ENCODE peak calls at places on chromosomes 5 and 9, in four cellular contexts. One of them, this sample, is unnamed. For H3K9me3, the result is how much of the 10 kb centered on the place peaks cover.

GRCh38 chr9:29644514-29644913 is 2071.2 kb upstream of the C9orf72 start:
- DNase-seq in upper lobe of left lung: no peak
- DNase-seq in PC-3: no peak
- DNase-seq in heart right ventricle: no peak
- DNase-seq in this sample: no peak

GRCh38 chr9:20028849-20029231 is 240.0 kb upstream of the SLC24A2 start:
- DNase-seq in heart right ventricle: peak
- DNase-seq in upper lobe of left lung: no peak
- DNase-seq in PC-3: no peak
- DNase-seq in this sample: no peak

GRCh38 chr9:134540441-134541372 is 100.9 kb upstream of the COL5A1 start:
- DNase-seq in upper lobe of left lung: no peak
- DNase-seq in heart right ventricle: no peak
- DNase-seq in PC-3: no peak
- DNase-seq in this sample: no peak

GRCh38 chr5:122680623-122681350 is 94.1 kb upstream of the SNX2 start:
- DNase-seq in upper lobe of left lung: no peak
- DNase-seq in PC-3: no peak
- DNase-seq in heart right ventricle: no peak
- DNase-seq in this sample: no peak

GRCh38 chr5:93006915-93007314 is 574.1 kb downstream of the NR2F1-AS1 start:
- DNase-seq in heart right ventricle: no peak
- DNase-seq in upper lobe of left lung: no peak
- DNase-seq in PC-3: peak
- DNase-seq in this sample: no peak

GRCh38 chr9:69931340-69931739 is 110.7 kb downstream of the CFAP95 start:
- DNase-seq in heart right ventricle: no peak
- DNase-seq in upper lobe of left lung: no peak
- DNase-seq in PC-3: peak
- DNase-seq in this sample: no peak

GRCh38 chr5:135569755-135570452 is 8.9 kb downstream of the CXCL14 start:
- DNase-seq in upper lobe of left lung: no peak
- DNase-seq in PC-3: peak
- DNase-seq in heart right ventricle: no peak
- DNase-seq in this sample: no peak

GRCh38 chr5:180234271-180234670 is 25.3 kb upstream of the RASGEF1C start:
- DNase-seq in heart right ventricle: no peak
- DNase-seq in PC-3: no peak
- DNase-seq in upper lobe of left lung: no peak
- DNase-seq in this sample: no peak

DNA sequence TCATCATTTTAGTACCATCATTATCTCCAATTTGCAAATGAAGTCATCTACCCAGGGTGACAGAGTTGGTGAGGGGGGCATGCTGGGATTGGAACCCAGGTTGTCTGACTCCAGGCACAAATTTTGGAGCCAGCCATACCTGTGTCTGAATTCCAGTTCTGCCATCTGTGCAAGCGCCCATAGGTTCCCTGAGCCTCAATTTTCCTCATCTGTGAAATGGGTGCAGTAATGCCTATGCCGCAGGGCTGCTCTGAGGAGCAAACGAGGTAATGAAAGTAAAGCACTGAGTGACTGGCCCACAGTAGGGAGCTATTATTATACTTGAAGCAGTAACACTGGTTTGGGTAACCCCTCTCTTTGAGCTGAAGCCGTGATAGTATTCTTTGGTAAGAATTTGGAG is 49.6 kb downstream of the SH3PXD2B start:
- DNase-seq in upper lobe of left lung: no peak
- DNase-seq in heart right ventricle: no peak
- DNase-seq in PC-3: no peak
- DNase-seq in this sample: no peak
- TF ChIP-seq CTCF in upper lobe of left lung: no peak
- TF ChIP-seq CTCF in heart right ventricle: no peak
- TF ChIP-seq CTCF in PC-3: no peak
- TF ChIP-seq CTCF in this sample: no peak

GRCh38 chr5:143265995-143266394 is 137.5 kb downstream of the NR3C1 start:
- DNase-seq in PC-3: no peak
- DNase-seq in upper lobe of left lung: no peak
- DNase-seq in heart right ventricle: no peak
- DNase-seq in this sample: no peak
- H3K9me3 ChIP-seq in PC-3: under half
- H3K9me3 ChIP-seq in upper lobe of left lung: under half
- H3K9me3 ChIP-seq in heart right ventricle: under half
- H3K9me3 ChIP-seq in this sample: under half

GRCh38 chr5:110918683-110919082 is 152.8 kb upstream of the TSLP start:
- DNase-seq in PC-3: no peak
- DNase-seq in upper lobe of left lung: no peak
- DNase-seq in heart right ventricle: no peak
- DNase-seq in this sample: no peak

GRCh38 chr5:110913221-110913620 is 158.3 kb upstream of the TSLP start:
- DNase-seq in heart right ventricle: no peak
- DNase-seq in upper lobe of left lung: no peak
- DNase-seq in PC-3: no peak
- DNase-seq in this sample: no peak

GRCh38 chr5:110916373-110917049 is 155.0 kb upstream of the TSLP start:
- DNase-seq in PC-3: peak
- DNase-seq in upper lobe of left lung: no peak
- DNase-seq in heart right ventricle: no peak
- DNase-seq in this sample: no peak

GRCh38 chr5:110917161-110917875 is 154.2 kb upstream of the TSLP start:
- DNase-seq in PC-3: peak
- DNase-seq in heart right ventricle: no peak
- DNase-seq in upper lobe of left lung: no peak
- DNase-seq in this sample: no peak
- H3K27ac ChIP-seq in PC-3: peak
- H3K27ac ChIP-seq in heart right ventricle: peak
- H3K27ac ChIP-seq in upper lobe of left lung: no peak
- H3K27ac ChIP-seq in this sample: no peak

GRCh38 chr5:53481887-53482716 is 1.7 kb downstream of the FST start:
- DNase-seq in upper lobe of left lung: peak
- DNase-seq in PC-3: no peak
- DNase-seq in heart right ventricle: peak
- DNase-seq in this sample: peak
- TF ChIP-seq CTCF in upper lobe of left lung: peak
- TF ChIP-seq CTCF in PC-3: no peak
- TF ChIP-seq CTCF in heart right ventricle: no peak
- TF ChIP-seq CTCF in this sample: peak

GRCh38 chr5:2178528-2178927 is 295.8 kb upstream of the IRX4 start:
- DNase-seq in PC-3: no peak
- DNase-seq in upper lobe of left lung: peak
- DNase-seq in heart right ventricle: no peak
- DNase-seq in this sample: no peak

GRCh38 chr5:2176581-2176980 is 293.9 kb upstream of the IRX4 start:
- DNase-seq in PC-3: peak
- DNase-seq in heart right ventricle: no peak
- DNase-seq in upper lobe of left lung: no peak
- DNase-seq in this sample: no peak

GRCh38 chr5:2175842-2176404 is 293.2 kb upstream of the IRX4 start:
- DNase-seq in upper lobe of left lung: peak
- DNase-seq in heart right ventricle: no peak
- DNase-seq in PC-3: no peak
- DNase-seq in this sample: no peak

GRCh38 chr5:2178071-2178477 is 295.3 kb upstream of the IRX4 start:
- DNase-seq in PC-3: no peak
- DNase-seq in heart right ventricle: no peak
- DNase-seq in upper lobe of left lung: no peak
- DNase-seq in this sample: no peak

GRCh38 chr5:2177244-2177643 is 294.5 kb upstream of the IRX4 start:
- DNase-seq in PC-3: no peak
- DNase-seq in heart right ventricle: no peak
- DNase-seq in upper lobe of left lung: no peak
- DNase-seq in this sample: no peak
- H3K9me3 ChIP-seq in PC-3: under half
- H3K9me3 ChIP-seq in heart right ventricle: under half
- H3K9me3 ChIP-seq in upper lobe of left lung: under half
- H3K9me3 ChIP-seq in this sample: under half